ENCODE peak calls at places on chromosomes 11 and 22, in four cellular contexts. K is thyroid gland, O is heart left ventricle, Y is IMR-90. T is an unnamed sample.

GRCh38 chr22:37115032-37115431 is 5.5 kb upstream of the TMPRSS6 start:
- DNase-seq in Y (no peak), K (no peak), O (no peak), T (no peak)

GRCh38 chr11:117631336-117632090 is 165.5 kb downstream of the DSCAML1 start:
- DNase-seq in O (no peak), K (no peak), Y (no peak), T (no peak)

GRCh38 chr11:12066799-12067508 is 43.4 kb upstream of the MICAL2 start:
- DNase-seq in O (no peak), K (peak), Y (peak), T (no peak)

GRCh38 chr11:16982809-16983208 is 31.4 kb downstream of the PLEKHA7 start:
- DNase-seq in Y (no peak), K (peak), O (no peak), T (no peak)

GRCh38 chr11:117423046-117423575 is 95.5 kb downstream of the CEP164 start:
- DNase-seq in K (no peak), O (no peak), Y (no peak), T (no peak)

GRCh38 chr11:92550411-92550810 is 325.8 kb downstream of the FAT3 start:
- DNase-seq in O (no peak), K (no peak), Y (no peak), T (peak)

GRCh38 chr11:122103366-122103765 is 12.6 kb downstream of the BLID start:
- DNase-seq in K (no peak), Y (peak), O (no peak), T (no peak)

GRCh38 chr22:22730655-22731373 is 86.4 kb downstream of the GGTLC2 start:
- DNase-seq in Y (no peak), K (no peak), O (peak), T (no peak)

GRCh38 chr11:93766504-93766903 is 17.6 kb upstream of the MED17 start:
- DNase-seq in Y (no peak), K (no peak), O (no peak), T (no peak)

GRCh38 chr22:27576815-27577564 is 224.6 kb downstream of the MN1 start:
- DNase-seq in K (no peak), Y (peak), O (no peak), T (peak)

GRCh38 chr22:46798366-46799057 is 36.1 kb downstream of the TBC1D22A start:
- DNase-seq in Y (peak), K (peak), O (peak), T (peak)

GRCh38 chr22:43209971-43210370 is 23.0 kb upstream of the TTLL12 start:
- DNase-seq in O (peak), Y (no peak), K (no peak), T (no peak)

GRCh38 chr11:45743556-45744468 is 61.1 kb upstream of the SLC35C1 start:
- DNase-seq in O (no peak), Y (no peak), K (no peak), T (no peak)

GRCh38 chr11:45741582-45741981 is 63.4 kb upstream of the SLC35C1 start:
- DNase-seq in K (no peak), Y (no peak), O (no peak), T (no peak)

GRCh38 chr11:45737056-45737455 is 67.9 kb upstream of the SLC35C1 start:
- DNase-seq in K (no peak), Y (no peak), O (no peak), T (no peak)

GRCh38 chr11:45739866-45740265 is 65.1 kb upstream of the SLC35C1 start:
- DNase-seq in K (no peak), O (no peak), Y (no peak), T (no peak)

DNA sequence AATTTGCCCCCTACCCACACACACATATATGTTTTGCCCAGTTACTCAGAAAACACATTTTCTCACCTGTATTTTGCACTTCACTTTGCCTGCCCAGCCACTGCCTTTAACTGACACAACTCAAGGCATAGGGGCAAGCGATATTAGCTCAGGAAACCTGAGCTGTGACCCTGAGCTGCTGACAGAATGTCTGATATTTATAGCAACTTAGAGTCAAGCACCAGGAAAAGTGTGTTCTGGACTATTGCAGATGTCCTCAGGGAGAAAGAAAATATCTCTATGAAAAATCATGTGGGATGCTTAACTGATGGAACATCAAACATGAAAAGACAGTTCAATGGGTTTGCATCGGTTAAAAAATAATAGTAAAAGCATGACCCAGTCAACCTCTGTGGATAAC is 63.9 kb upstream of the SLC35C1 start:
- DNase-seq in K (no peak), Y (no peak), O (no peak), T (no peak)
- TF ChIP-seq POLR2A in K (no peak), Y (no peak), O (no peak), T (no peak)

GRCh38 chr11:47004595-47005033 is 68.1 kb downstream of the CSTPP1 start:
- DNase-seq in O (peak), Y (peak), K (peak), T (peak)
- TF ChIP-seq CTCF in O (no peak), Y (no peak), K (no peak), T (no peak)

GRCh38 chr11:43925063-43925931 is 17.1 kb upstream of the C11orf96 start:
- DNase-seq in K (no peak), O (no peak), Y (peak), T (peak)

GRCh38 chr11:43923327-43924111 is 18.9 kb upstream of the C11orf96 start:
- DNase-seq in O (no peak), K (no peak), Y (peak), T (no peak)

GRCh38 chr11:43925932-43926505 is 16.4 kb upstream of the C11orf96 start:
- DNase-seq in K (no peak), Y (no peak), O (no peak), T (no peak)

GRCh38 chr11:43922974-43923326 is 19.5 kb upstream of the C11orf96 start:
- DNase-seq in K (no peak), O (no peak), Y (no peak), T (no peak)

DNA sequence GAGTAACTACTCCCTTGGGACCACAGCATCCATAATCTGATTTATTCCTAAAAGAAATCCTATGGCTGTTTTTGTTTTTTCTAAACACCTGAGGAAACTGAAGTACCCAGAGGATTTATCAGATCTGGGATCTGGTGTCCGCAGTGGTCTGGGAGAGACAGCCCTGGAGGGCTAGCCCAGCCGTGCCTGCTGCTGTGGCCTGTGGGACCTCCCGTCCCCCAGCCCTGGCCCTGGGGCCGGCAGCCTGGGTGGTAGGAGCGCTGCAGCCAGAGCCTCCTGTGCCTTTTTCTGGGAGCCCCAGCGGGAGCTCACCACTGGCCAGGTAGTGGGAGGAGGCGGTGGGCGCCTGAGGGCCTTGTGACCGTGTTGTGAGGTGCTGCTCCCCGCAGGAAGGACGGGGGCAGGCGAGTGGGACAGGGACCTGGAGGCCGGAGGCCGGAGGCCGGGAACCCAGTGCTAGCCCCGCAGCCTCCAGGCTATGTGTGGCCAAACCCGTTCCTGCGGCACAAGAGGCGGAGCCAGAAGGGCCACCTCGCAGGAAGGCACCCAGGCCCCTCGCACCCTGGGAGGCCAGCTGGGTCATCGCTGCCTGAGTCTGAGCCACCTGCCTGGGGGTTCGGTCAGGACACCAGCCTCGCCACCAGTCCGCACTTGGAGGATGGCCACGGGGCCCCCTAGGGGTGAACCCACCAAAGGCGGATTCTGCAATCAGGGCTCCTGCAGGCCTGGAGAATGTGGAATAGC is 18.2 kb upstream of the C11orf96 start:
- DNase-seq in O (no peak), Y (no peak), K (no peak), T (no peak)
- H3K27ac ChIP-seq in O (peak), Y (peak), K (no peak), T (no peak)

DNA sequence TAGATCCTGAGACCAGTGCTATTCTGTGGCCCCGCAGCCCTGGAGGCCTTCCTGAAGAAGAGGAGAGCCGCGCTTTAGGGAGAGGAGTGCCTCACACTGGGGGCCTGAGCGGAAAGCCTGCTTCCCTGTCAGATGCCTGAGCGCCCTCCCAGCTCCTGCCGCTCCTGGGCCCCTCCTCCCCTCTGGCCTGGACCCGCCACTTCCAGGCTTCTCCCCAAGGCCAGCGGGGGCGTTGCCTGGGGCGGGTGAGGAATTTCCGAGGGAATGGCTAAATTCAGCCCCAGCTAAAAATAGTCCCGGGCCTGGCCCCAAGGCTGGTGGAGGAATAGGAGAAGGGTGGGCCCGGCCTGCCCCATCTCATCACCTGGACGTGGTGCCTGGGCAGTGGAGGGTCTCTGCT is 15.4 kb downstream of the ARHGEF17 start:
- DNase-seq in Y (peak), O (peak), K (peak), T (peak)
- TF ChIP-seq POLR2A in Y (no peak), O (no peak), K (peak), T (no peak)

DNA sequence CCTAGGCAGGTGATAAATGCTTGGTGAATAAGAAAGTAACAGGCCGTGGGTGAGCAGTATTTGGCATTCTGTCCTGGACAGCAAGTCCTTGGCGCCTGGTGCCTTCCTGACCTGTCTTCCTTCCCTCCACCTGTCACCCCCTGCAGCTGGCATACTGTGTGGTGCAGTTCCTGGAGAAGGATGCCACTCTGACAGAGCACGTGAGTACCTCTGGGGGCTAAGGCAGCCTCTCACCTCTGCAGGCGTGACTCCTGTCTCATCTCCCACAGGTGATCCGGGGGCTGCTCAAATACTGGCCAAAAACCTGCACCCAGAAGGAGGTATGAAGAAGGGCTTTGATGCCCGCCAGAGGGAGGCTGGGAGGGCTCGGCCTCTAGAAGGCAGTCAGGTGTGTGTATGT is 4.4 kb downstream of the GPHA2 start:
- DNase-seq in O (no peak), Y (no peak), K (no peak), T (no peak)
- TF ChIP-seq CTCF in O (no peak), Y (no peak), K (no peak), T (no peak)

GRCh38 chr11:61697764-61698163 is 17.6 kb downstream of the DAGLA start:
- DNase-seq in K (no peak), O (no peak), Y (no peak), T (peak)
- H3K27ac ChIP-seq in K (no peak), O (peak), Y (no peak), T (peak)

GRCh38 chr11:66001941-66002647 is at the start of the genes BANF1 and EIF1AD:
- DNase-seq in K (peak), O (peak), Y (peak), T (peak)
- TF ChIP-seq POLR2A in K (peak), O (no peak), Y (peak), T (peak)

GRCh38 chr11:96942855-96943254 is 553.0 kb downstream of the JRKL start:
- DNase-seq in K (no peak), O (no peak), Y (no peak), T (no peak)
- TF ChIP-seq CTCF in K (no peak), O (no peak), Y (no peak), T (no peak)

DNA sequence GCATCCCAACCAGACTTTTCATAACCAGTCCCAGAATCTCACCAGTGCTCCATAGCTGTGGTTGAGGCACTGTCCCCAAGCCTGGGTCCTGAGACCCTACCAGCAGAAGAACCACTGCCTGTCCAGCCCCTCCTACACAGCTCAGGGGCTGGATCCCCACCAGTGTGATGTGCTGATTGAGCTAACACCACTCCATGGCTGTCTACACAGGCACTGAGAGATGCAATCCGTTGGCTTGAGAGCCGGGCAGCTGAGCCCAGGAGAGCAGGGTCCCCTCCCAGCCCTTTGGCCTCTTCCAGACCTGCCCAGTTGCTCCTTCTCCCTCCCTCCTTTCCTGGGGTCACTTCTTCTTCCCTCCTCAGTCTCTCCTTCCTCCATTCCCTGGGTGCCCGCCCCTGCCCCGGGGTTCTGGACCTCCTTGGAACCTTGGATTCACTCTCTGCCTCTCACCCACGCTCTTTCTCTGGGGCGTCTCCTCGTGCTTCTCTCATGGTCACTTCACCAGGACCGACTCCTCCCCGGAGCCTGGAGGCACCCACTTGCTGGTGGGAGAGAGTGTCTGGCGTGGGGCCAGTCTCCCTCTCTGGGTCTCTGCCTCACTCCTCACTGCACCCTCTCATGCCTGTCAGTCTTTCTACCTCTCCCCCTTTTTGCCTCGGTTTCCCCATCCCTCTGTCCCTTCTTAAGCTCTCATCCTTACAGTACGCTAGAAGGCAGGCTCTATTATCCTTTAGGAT is 705 bp upstream of the SCYL1 start:
- DNase-seq in O (no peak), K (peak), Y (no peak), T (peak)
- H3K27ac ChIP-seq in O (peak), K (peak), Y (peak), T (peak)